ENCODE peak calls at places on chromosomes 7 and 10, in ten cellular contexts. V is osteoblast; W is spleen; L is fibroblast of lung; O is CD8-positive, alpha-beta memory T cell; Q is kidney; N is small intestine; M is HCT116; D is transverse colon; Y is GM23248. B is an unnamed sample.

GRCh38 chr7:2316578-2316977 is 2.3 kb upstream of the SNX8 start:
- DNase-seq in V (no peak), W (no peak), L (no peak), O (no peak), Q (no peak), N (no peak), M (no peak), D (no peak), Y (no peak), B (no peak)

GRCh38 chr7:378551-379455 is 88.8 kb downstream of the FOXL3 start:
- DNase-seq in V (peak; percentile 86), W (peak; percentile 82), L (no peak), O (no peak), Q (peak; percentile 88), N (peak; percentile 84), M (no peak), D (peak; percentile 72), Y (peak; percentile 7), B (no peak)

GRCh38 chr7:30800785-30801252 is 29.6 kb downstream of the MINDY4 start:
- DNase-seq in V (peak; percentile 90), W (no peak), L (peak; percentile 86), O (no peak), Q (no peak), N (peak; percentile 78), M (peak; percentile 29), D (peak; percentile 58), Y (peak; percentile 93), B (no peak)

GRCh38 chr10:60962946-60963345 is 19.0 kb upstream of the RHOBTB1 start:
- DNase-seq in V (no peak), W (no peak), L (peak; percentile 45), O (no peak), Q (no peak), N (no peak), M (no peak), D (no peak), Y (peak; percentile 15), B (no peak)

GRCh38 chr7:47639495-47640110 is 57.7 kb upstream of the TNS3 start:
- DNase-seq in V (no peak), W (no peak), L (no peak), O (no peak), Q (no peak), N (no peak), M (no peak), D (no peak), Y (no peak), B (no peak)

GRCh38 chr10:90779573-90779972 is 78.3 kb downstream of the HTR7 start:
- DNase-seq in V (peak; percentile 46), W (no peak), L (peak; percentile 8), O (no peak), Q (no peak), N (no peak), M (peak; percentile 8), D (no peak), Y (peak; percentile 14), B (no peak)

GRCh38 chr7:6359742-6360141 is 87.3 kb upstream of the CYTH3 start:
- DNase-seq in V (no peak), W (no peak), L (no peak), O (no peak), Q (no peak), N (no peak), M (no peak), D (no peak), Y (no peak), B (no peak)

GRCh38 chr7:51450541-51450940 is 133.9 kb upstream of the COBL start:
- DNase-seq in V (no peak), W (no peak), L (no peak), O (no peak), Q (no peak), N (no peak), M (no peak), D (no peak), Y (no peak), B (no peak)

GRCh38 chr7:99422091-99422624 is 13.4 kb downstream of the BUD31 start:
- DNase-seq in V (peak; percentile 6), W (no peak), L (no peak), O (no peak), Q (no peak), N (no peak), M (no peak), D (no peak), Y (no peak), B (no peak)

GRCh38 chr10:78739411-78740053 is 329.2 kb upstream of the ZMIZ1 start:
- DNase-seq in V (no peak), W (no peak), L (no peak), O (no peak), Q (no peak), N (no peak), M (no peak), D (no peak), Y (no peak), B (no peak)

GRCh38 chr7:90222811-90223725 is 11.5 kb downstream of the STEAP2 start:
- DNase-seq in V (no peak), W (no peak), L (peak; percentile 83), O (no peak), Q (no peak), N (no peak), M (no peak), D (no peak), Y (peak; percentile 89), B (peak; percentile 18)

GRCh38 chr10:97500297-97500575 is 1.5 kb downstream of the UBTD1 start:
- DNase-seq in V (no peak), W (no peak), L (no peak), O (no peak), Q (no peak), N (no peak), M (no peak), D (no peak), Y (no peak), B (no peak)

GRCh38 chr10:97499561-97500296 is 1.0 kb downstream of the UBTD1 start:
- DNase-seq in V (peak; percentile 87), W (peak; percentile 84), L (peak; percentile 78), O (no peak), Q (peak; percentile 88), N (peak; percentile 25), M (no peak), D (peak; percentile 53), Y (peak; percentile 86), B (peak; percentile 82)

GRCh38 chr10:97497572-97498075 is 598 bp downstream of the MMS19 start:
- DNase-seq in V (peak; percentile 97), W (peak; percentile 93), L (peak; percentile 67), O (peak; percentile 66), Q (peak; percentile 92), N (peak; percentile 76), M (peak; percentile 69), D (peak; percentile 84), Y (peak; percentile 97), B (peak; percentile 82)

GRCh38 chr10:97498076-97498840 is at the start of gene MMS19:
- DNase-seq in V (peak; percentile 100), W (peak; percentile 100), L (peak; percentile 99), O (peak; percentile 99), Q (peak; percentile 100), N (peak; percentile 98), M (peak; percentile 92), D (peak; percentile 100), Y (peak; percentile 100), B (peak; percentile 100)

DNA sequence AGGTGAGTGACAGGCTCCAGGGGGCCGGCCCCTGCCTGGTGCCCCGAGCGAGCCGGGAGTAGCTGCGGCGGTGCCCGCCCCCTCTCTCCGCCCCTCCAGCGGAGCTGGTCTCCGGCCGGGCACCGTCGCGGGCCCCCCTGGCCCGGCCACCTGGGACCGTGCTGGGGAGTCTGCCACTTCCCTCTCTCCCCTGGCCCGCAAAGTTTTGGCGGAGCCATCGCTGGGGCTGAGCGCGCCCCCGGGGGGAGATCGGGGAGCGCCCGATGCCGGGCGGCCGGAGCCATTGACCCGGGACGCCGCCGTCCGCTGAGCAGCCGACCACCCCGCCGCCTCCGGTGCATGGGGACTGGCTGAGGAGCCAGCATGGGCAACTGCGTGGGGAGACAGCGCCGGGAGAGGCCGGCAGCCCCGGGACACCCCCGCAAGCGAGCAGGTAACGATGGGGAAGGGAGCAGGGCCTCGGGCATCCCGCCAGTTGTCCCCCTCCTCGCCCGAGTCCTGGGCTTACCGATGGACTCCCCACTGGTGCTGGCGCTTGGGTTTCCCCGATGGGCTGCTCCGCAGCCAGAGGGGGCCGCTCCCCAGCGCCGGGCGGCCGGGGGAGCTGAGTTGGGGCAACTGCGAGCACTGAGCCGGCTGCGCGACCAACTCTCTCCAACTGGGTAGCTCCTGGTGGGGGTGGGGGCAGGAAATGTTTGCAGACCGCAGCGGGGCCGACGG is at the start of gene UBTD1:
- DNase-seq in V (peak; percentile 93), W (no peak), L (peak; percentile 41), O (peak; percentile 18), Q (peak; percentile 91), N (no peak), M (no peak), D (peak; percentile 43), Y (peak; percentile 79), B (peak; percentile 51)
- H3K4me1 ChIP-seq in V (peaks cover 30% of the 10 kb centered on the region), W (peaks cover 47% of the 10 kb centered on the region), L (peaks cover 8% of the 10 kb centered on the region), O (peaks cover 35% of the 10 kb centered on the region), Q (peaks cover 15% of the 10 kb centered on the region), N (peaks cover 8% of the 10 kb centered on the region), M (peaks cover 17% of the 10 kb centered on the region), D (peaks cover 9% of the 10 kb centered on the region), Y (peaks cover 28% of the 10 kb centered on the region), B (peaks cover 94% of the 10 kb centered on the region)

DNA sequence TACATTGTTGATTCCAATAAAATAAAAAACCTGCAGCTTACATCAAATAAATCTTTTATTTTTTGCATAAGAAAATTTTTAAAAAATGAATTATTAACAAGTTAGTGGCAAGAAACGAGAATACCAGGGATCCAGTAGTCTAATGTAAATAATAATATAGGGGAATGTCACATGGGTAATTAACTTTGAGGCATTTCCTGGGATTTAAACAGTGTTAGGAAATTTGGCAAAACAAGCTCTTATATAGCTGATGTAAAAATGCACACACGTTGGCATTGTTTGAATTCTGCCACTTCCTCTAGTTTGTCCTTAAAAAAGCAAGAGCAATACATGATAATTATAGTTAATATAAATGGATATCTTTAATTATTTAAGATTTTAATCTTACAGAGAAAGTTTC is 768.6 kb downstream of the CNTNAP2 start:
- DNase-seq in V (no peak), W (no peak), L (no peak), O (no peak), Q (no peak), N (no peak), M (no peak), D (no peak), Y (no peak), B (no peak)
- H3K4me1 ChIP-seq in V (no peaks in the 10 kb centered on the region), W (no peaks in the 10 kb centered on the region), L (no peaks in the 10 kb centered on the region), O (no peaks in the 10 kb centered on the region), Q (no peaks in the 10 kb centered on the region), N (no peaks in the 10 kb centered on the region), M (no peaks in the 10 kb centered on the region), D (no peaks in the 10 kb centered on the region), Y (no peaks in the 10 kb centered on the region), B (no peaks in the 10 kb centered on the region)

DNA sequence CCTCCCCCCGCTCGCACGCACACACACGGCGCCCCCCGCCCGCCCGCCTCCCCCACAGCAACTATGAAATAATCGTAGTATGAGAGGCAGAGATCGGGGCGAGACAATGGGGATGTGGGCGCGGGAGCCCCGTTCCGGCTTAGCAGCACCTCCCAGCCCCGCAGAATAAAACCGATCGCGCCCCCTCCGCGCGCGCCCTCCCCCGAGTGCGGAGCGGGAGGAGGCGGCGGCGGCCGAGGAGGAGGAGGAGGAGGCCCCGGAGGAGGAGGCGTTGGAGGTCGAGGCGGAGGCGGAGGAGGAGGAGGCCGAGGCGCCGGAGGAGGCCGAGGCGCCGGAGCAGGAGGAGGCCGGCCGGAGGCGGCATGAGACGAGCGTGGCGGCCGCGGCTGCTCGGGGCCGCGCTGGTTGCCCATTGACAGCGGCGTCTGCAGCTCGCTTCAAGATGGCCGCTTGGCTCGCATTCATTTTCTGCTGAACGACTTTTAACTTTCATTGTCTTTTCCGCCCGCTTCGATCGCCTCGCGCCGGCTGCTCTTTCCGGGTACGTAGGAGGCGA is 335 bp downstream of the BMI1 start:
- DNase-seq in V (peak; percentile 98), W (peak; percentile 92), L (peak; percentile 75), O (peak; percentile 47), Q (peak; percentile 93), N (peak; percentile 58), M (no peak), D (peak; percentile 61), Y (peak; percentile 91), B (peak; percentile 72)
- H3K4me1 ChIP-seq in V (peaks cover 35% of the 10 kb centered on the region), W (peaks cover 66% of the 10 kb centered on the region), L (no peaks in the 10 kb centered on the region), O (peaks cover 57% of the 10 kb centered on the region), Q (peaks cover 10% of the 10 kb centered on the region), N (peaks cover 2% of the 10 kb centered on the region), M (peaks cover 55% of the 10 kb centered on the region), D (peaks cover 14% of the 10 kb centered on the region), Y (peaks cover 45% of the 10 kb centered on the region), B (peaks cover 82% of the 10 kb centered on the region)

GRCh38 chr7:32161708-32162107 is 91.5 kb upstream of the PDE1C start:
- DNase-seq in V (no peak), W (no peak), L (peak; percentile 34), O (no peak), Q (no peak), N (no peak), M (no peak), D (no peak), Y (peak; percentile 84), B (no peak)
- H3K4me1 ChIP-seq in V (peaks cover 50% of the 10 kb centered on the region), W (no peaks in the 10 kb centered on the region), L (peaks cover 11% of the 10 kb centered on the region), O (no peaks in the 10 kb centered on the region), Q (no peaks in the 10 kb centered on the region), N (no peaks in the 10 kb centered on the region), M (peaks cover 12% of the 10 kb centered on the region), D (no peaks in the 10 kb centered on the region), Y (peaks cover 61% of the 10 kb centered on the region), B (peaks cover 63% of the 10 kb centered on the region)

B was measured in left ventricle myocardium inferior.